ENCODE peak calls at places on chromosomes 4 and X, in five cellular contexts. G is C1 segment of cervical spinal cord, K is AG10803, D is IMR-90, X is HS-5. P is an unnamed sample.

GRCh38 chr4:54217642-54218486 is 11.2 kb upstream of the PDGFRA start:
- DNase-seq in G (peak), K (peak), D (peak), X (peak), P (peak)

GRCh38 chr4:117817316-117817715 is 217.0 kb upstream of the NDST3 start:
- DNase-seq in G (no peak), K (no peak), D (peak), X (no peak), P (no peak)

GRCh38 chr4:122481766-122482405 is 25.4 kb upstream of the IL2 start:
- DNase-seq in G (no peak), K (peak), D (no peak), X (peak), P (no peak)

GRCh38 chr4:145887241-145887964 is 51.2 kb downstream of the ZNF827 start:
- DNase-seq in G (no peak), K (peak), D (peak), X (peak), P (no peak)

GRCh38 chr4:127936974-127937373 is 28.0 kb downstream of the MFSD8 start:
- DNase-seq in G (no peak), K (peak), D (peak), X (peak), P (no peak)

GRCh38 chr4:13881880-13882279 is 254.4 kb upstream of the BOD1L1 start:
- DNase-seq in G (no peak), K (no peak), D (no peak), X (no peak), P (no peak)

GRCh38 chrX:135596495-135596894 is 76.0 kb downstream of the INTS6L start:
- DNase-seq in G (no peak), K (peak), D (peak), X (no peak), P (no peak)

GRCh38 chr4:153603258-153603657 is 80.8 kb upstream of the TLR2 start:
- DNase-seq in G (no peak), K (no peak), D (no peak), X (no peak), P (no peak)

GRCh38 chr4:119490335-119490734 is 138.3 kb downstream of the PDE5A start:
- DNase-seq in G (no peak), K (peak), D (peak), X (no peak), P (no peak)

GRCh38 chr4:168152837-168153500 is 60.6 kb downstream of the ANXA10 start:
- DNase-seq in G (no peak), K (no peak), D (no peak), X (no peak), P (no peak)

GRCh38 chr4:169615467-169616106 is 3.2 kb upstream of the NEK1 start:
- DNase-seq in G (no peak), K (peak), D (peak), X (no peak), P (no peak)

GRCh38 chr4:121666091-121666679 is 30.6 kb downstream of the ANXA5 start:
- DNase-seq in G (no peak), K (peak), D (no peak), X (no peak), P (no peak)

GRCh38 chr4:16243285-16243684 is 17.0 kb upstream of the TAPT1 start:
- DNase-seq in G (no peak), K (no peak), D (no peak), X (no peak), P (no peak)

GRCh38 chrX:154600962-154601374 is 16.0 kb downstream of the CTAG1A start:
- DNase-seq in G (no peak), K (peak), D (no peak), X (no peak), P (no peak)